ENCODE peak calls at places on chromosomes 2 and 18, in nine cellular contexts. O is epithelial cell of esophagus; I is mammary epithelial cell; U is AG04449; D is cardiac muscle cell; P is OCI-LY7; S is endothelial cell; Y is HepG2; T is CD8-positive, alpha-beta T cell. M is an unnamed sample.
A peak's percentile ranks its signal among the peaks of the same experiment; 100 is the strongest.

GRCh38 chr2:159606287-159606686 is 10.1 kb downstream of the BAZ2B start:
- DNase-seq in T (no peak), S (no peak), I (no peak), Y (peak; percentile 17), U (no peak), P (no peak), D (no peak), O (no peak), M (no peak)

GRCh38 chr2:170523506-170523905 is 191.6 kb upstream of the SP5 start:
- DNase-seq in I (no peak), O (no peak), P (no peak), T (no peak), Y (peak; percentile 44), U (no peak), S (no peak), D (no peak), M (no peak)

GRCh38 chr2:70771446-70771845 is 3.4 kb upstream of the ADD2 start:
- DNase-seq in O (no peak), D (no peak), P (no peak), S (no peak), U (no peak), Y (no peak), T (no peak), I (no peak), M (no peak)

GRCh38 chr2:1676091-1676912 is 68.0 kb downstream of the PXDN start:
- DNase-seq in Y (no peak), U (no peak), O (no peak), D (no peak), I (no peak), P (no peak), S (no peak), T (no peak), M (no peak)

GRCh38 chr2:109613922-109614714 is at the start of the genes SEPTIN10 and SOWAHC:
- DNase-seq in D (peak; percentile 99), T (peak; percentile 70), I (peak; percentile 99), S (peak; percentile 97), Y (peak; percentile 98), O (peak; percentile 99), U (peak; percentile 95), P (no peak), M (peak; percentile 93)

GRCh38 chr2:30031184-30031583 is 109.8 kb upstream of the ALK start:
- DNase-seq in U (no peak), T (no peak), I (no peak), O (peak; percentile 37), P (no peak), Y (no peak), S (no peak), D (no peak), M (no peak)

GRCh38 chr2:190031971-190032623 is 30.4 kb downstream of the MSTN start:
- DNase-seq in I (no peak), D (no peak), O (no peak), P (no peak), T (no peak), U (no peak), S (no peak), Y (no peak), M (no peak)

GRCh38 chr2:237556773-237557632 is 9.4 kb upstream of the PRLH start:
- DNase-seq in O (no peak), S (no peak), D (no peak), U (no peak), Y (no peak), I (no peak), P (no peak), T (no peak), M (no peak)

GRCh38 chr18:62637807-62638687 is 77.3 kb upstream of the PHLPP1 start:
- DNase-seq in U (no peak), T (peak; percentile 23), P (peak; percentile 58), D (peak; percentile 16), O (peak; percentile 43), S (peak; percentile 51), I (peak; percentile 9), Y (peak; percentile 28), M (peak; percentile 15)

GRCh38 chr2:131011481-131011880 is 81.8 kb downstream of the FAM168B start:
- DNase-seq in U (no peak), I (no peak), D (no peak), T (no peak), O (no peak), Y (no peak), S (no peak), P (no peak), M (no peak)

GRCh38 chr18:58967643-58968291 is 103.1 kb downstream of the ZNF532 start:
- DNase-seq in U (no peak), O (no peak), Y (no peak), S (no peak), D (no peak), T (no peak), P (no peak), I (no peak), M (no peak)

GRCh38 chr2:71113843-71114242 is 16.2 kb downstream of the MCEE start:
- DNase-seq in P (no peak), I (no peak), U (no peak), Y (no peak), D (no peak), S (no peak), T (no peak), O (no peak), M (no peak)

GRCh38 chr2:230643576-230644291 is 68.9 kb upstream of the CAB39 start:
- DNase-seq in P (peak; percentile 36), I (no peak), T (no peak), U (no peak), O (no peak), Y (no peak), D (no peak), S (no peak), M (no peak)

GRCh38 chr18:63951302-63951705 is 2.2 kb downstream of the HMSD start:
- DNase-seq in S (no peak), I (peak; percentile 19), O (peak; percentile 40), T (no peak), P (no peak), Y (no peak), U (no peak), D (no peak), M (no peak)

GRCh38 chr2:135800513-135801460 is 36.2 kb downstream of the LCT start:
- DNase-seq in D (no peak), Y (no peak), T (no peak), S (no peak), I (no peak), U (no peak), O (no peak), P (no peak), M (no peak)

GRCh38 chr2:101970901-101971300 is 20.9 kb upstream of the IL1R2 start:
- DNase-seq in P (no peak), D (no peak), Y (no peak), S (no peak), T (no peak), I (no peak), O (no peak), U (no peak), M (no peak)

GRCh38 chr2:42974303-42974696 is 181.9 kb upstream of the HAAO start:
- DNase-seq in U (no peak), Y (no peak), T (no peak), I (no peak), O (no peak), S (no peak), P (no peak), D (no peak), M (no peak)

GRCh38 chr2:132670961-132671781 is 1.2 kb upstream of the LYPD1 start:
- DNase-seq in P (no peak), Y (no peak), T (no peak), O (peak; percentile 65), I (peak; percentile 80), D (no peak), S (peak; percentile 11), U (no peak), M (peak; percentile 14)

GRCh38 chr2:172562298-172562697 is 6.4 kb downstream of the PDK1 start:
- DNase-seq in O (no peak), S (no peak), Y (no peak), T (no peak), I (no peak), P (no peak), D (no peak), U (no peak), M (no peak)

GRCh38 chr2:172558372-172558771 is 2.5 kb downstream of the PDK1 start:
- DNase-seq in O (no peak), D (no peak), T (no peak), U (no peak), Y (no peak), I (no peak), S (no peak), P (no peak), M (no peak)

GRCh38 chr2:172561270-172561669 is 5.4 kb downstream of the PDK1 start:
- DNase-seq in O (no peak), T (no peak), Y (no peak), U (no peak), D (peak; percentile 90), S (no peak), I (no peak), P (no peak), M (no peak)

GRCh38 chr2:172564376-172564775 is 8.5 kb downstream of the PDK1 start:
- DNase-seq in P (no peak), O (peak; percentile 60), D (no peak), T (no peak), I (peak; percentile 36), S (no peak), U (no peak), Y (no peak), M (no peak)

GRCh38 chr2:172560721-172561120 is 4.8 kb downstream of the PDK1 start:
- DNase-seq in P (no peak), D (no peak), Y (no peak), U (no peak), T (no peak), O (peak; percentile 70), S (no peak), I (no peak), M (no peak)
- TF ChIP-seq CTCF in P (no peak), D (no peak), Y (no peak), U (no peak), T (no peak), O (no peak), S (no peak), I (no peak), M (no peak)

DNA sequence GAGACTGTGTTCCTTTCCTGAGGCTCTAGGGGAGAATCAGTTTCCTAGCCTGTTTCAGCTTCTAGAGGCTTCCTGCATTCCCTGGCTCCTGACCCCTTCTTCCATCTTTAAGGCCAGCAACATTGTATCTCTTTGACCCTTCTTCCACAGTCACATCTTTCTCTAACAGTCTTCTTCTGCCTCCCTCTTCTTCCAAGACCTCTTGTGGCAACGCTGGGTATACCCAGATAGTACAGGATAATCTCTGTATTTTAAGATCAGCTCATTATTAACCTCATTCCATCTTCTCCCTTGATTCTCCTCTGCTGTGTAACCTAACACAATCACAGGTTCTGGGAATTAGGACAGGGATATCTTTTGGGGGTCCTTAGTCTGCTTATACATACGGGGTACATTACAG is 8.9 kb upstream of the MYL12A start:
- DNase-seq in T (no peak), S (no peak), D (no peak), P (no peak), I (no peak), O (no peak), Y (no peak), U (no peak), M (no peak)
- TF ChIP-seq CTCF in T (no peak), S (no peak), D (no peak), P (peak; percentile 48), I (peak; percentile 7), O (peak; percentile 17), Y (peak; percentile 12), U (peak; percentile 1), M (no peak)

GRCh38 chr18:76821875-76822509 is 365 bp upstream of the ZNF236 start:
- DNase-seq in O (peak; percentile 56), D (peak; percentile 59), P (peak; percentile 49), Y (no peak), U (no peak), S (peak; percentile 33), I (peak; percentile 52), T (peak; percentile 60), M (peak; percentile 26)
- TF ChIP-seq CTCF in O (no peak), D (no peak), P (no peak), Y (no peak), U (no peak), S (no peak), I (no peak), T (no peak), M (no peak)

GRCh38 chr2:33784488-33784887 is 185.4 kb upstream of the FAM98A start:
- DNase-seq in S (no peak), T (no peak), O (no peak), U (no peak), P (no peak), D (no peak), Y (no peak), I (no peak), M (no peak)
- TF ChIP-seq CTCF in S (no peak), T (no peak), O (no peak), U (no peak), P (no peak), D (no peak), Y (no peak), I (no peak), M (no peak)

M was measured in neural crest cell.